ENCODE peak calls at places on chromosomes 2 and 18, in ten cellular contexts. One of them, this sample, is unnamed.

GRCh38 chr2:20157606-20157970 is 67.3 kb downstream of the SDC1 start:
- DNase-seq in skeletal muscle cell: no peak
- DNase-seq in posterior vena cava: no peak
- DNase-seq in stomach: no peak
- DNase-seq in neuronal stem cell: no peak
- DNase-seq in fibroblast of pulmonary artery: no peak
- DNase-seq in stimulated activated CD4-positive, alpha-beta T cell treated with anti-CD3 and anti-CD28 coated beads, Interleukin-1b, Interleukin-23, amount 100 ng/mL, for 48 hours: no peak
- DNase-seq in B cell: no peak
- DNase-seq in CD8-positive, alpha-beta T cell: no peak
- DNase-seq in foreskin melanocyte: no peak
- DNase-seq in this sample: no peak

GRCh38 chr2:9574314-9574713 is 18.7 kb upstream of the ADAM17 start:
- DNase-seq in skeletal muscle cell: no peak
- DNase-seq in posterior vena cava: no peak
- DNase-seq in foreskin melanocyte: no peak
- DNase-seq in fibroblast of pulmonary artery: no peak
- DNase-seq in B cell: no peak
- DNase-seq in CD8-positive, alpha-beta T cell: no peak
- DNase-seq in stomach: no peak
- DNase-seq in stimulated activated CD4-positive, alpha-beta T cell treated with anti-CD3 and anti-CD28 coated beads, Interleukin-1b, Interleukin-23, amount 100 ng/mL, for 48 hours: no peak
- DNase-seq in neuronal stem cell: no peak
- DNase-seq in this sample: no peak

GRCh38 chr2:80169811-80170594 is 134.5 kb downstream of the LRRTM1 start:
- DNase-seq in stimulated activated CD4-positive, alpha-beta T cell treated with anti-CD3 and anti-CD28 coated beads, Interleukin-1b, Interleukin-23, amount 100 ng/mL, for 48 hours: no peak
- DNase-seq in fibroblast of pulmonary artery: no peak
- DNase-seq in skeletal muscle cell: no peak
- DNase-seq in stomach: no peak
- DNase-seq in CD8-positive, alpha-beta T cell: no peak
- DNase-seq in posterior vena cava: no peak
- DNase-seq in foreskin melanocyte: no peak
- DNase-seq in neuronal stem cell: no peak
- DNase-seq in B cell: no peak
- DNase-seq in this sample: no peak

GRCh38 chr18:10487161-10487560 is 32.7 kb downstream of the APCDD1 start:
- DNase-seq in posterior vena cava: no peak
- DNase-seq in stimulated activated CD4-positive, alpha-beta T cell treated with anti-CD3 and anti-CD28 coated beads, Interleukin-1b, Interleukin-23, amount 100 ng/mL, for 48 hours: no peak
- DNase-seq in stomach: no peak
- DNase-seq in CD8-positive, alpha-beta T cell: no peak
- DNase-seq in foreskin melanocyte: no peak
- DNase-seq in skeletal muscle cell: no peak
- DNase-seq in neuronal stem cell: no peak
- DNase-seq in fibroblast of pulmonary artery: no peak
- DNase-seq in B cell: no peak
- DNase-seq in this sample: no peak

GRCh38 chr2:200455958-200456421 is 53.9 kb downstream of the KCTD18 start:
- DNase-seq in stomach: no peak
- DNase-seq in skeletal muscle cell: no peak
- DNase-seq in fibroblast of pulmonary artery: peak; percentile 75
- DNase-seq in neuronal stem cell: no peak
- DNase-seq in stimulated activated CD4-positive, alpha-beta T cell treated with anti-CD3 and anti-CD28 coated beads, Interleukin-1b, Interleukin-23, amount 100 ng/mL, for 48 hours: peak; percentile 70
- DNase-seq in foreskin melanocyte: no peak
- DNase-seq in CD8-positive, alpha-beta T cell: no peak
- DNase-seq in B cell: peak; percentile 59
- DNase-seq in posterior vena cava: no peak
- DNase-seq in this sample: no peak

GRCh38 chr18:79681484-79682387 is 2.1 kb downstream of the CTDP1 start:
- DNase-seq in posterior vena cava: no peak
- DNase-seq in fibroblast of pulmonary artery: no peak
- DNase-seq in skeletal muscle cell: no peak
- DNase-seq in foreskin melanocyte: no peak
- DNase-seq in CD8-positive, alpha-beta T cell: peak; percentile 68
- DNase-seq in stimulated activated CD4-positive, alpha-beta T cell treated with anti-CD3 and anti-CD28 coated beads, Interleukin-1b, Interleukin-23, amount 100 ng/mL, for 48 hours: peak; percentile 83
- DNase-seq in neuronal stem cell: no peak
- DNase-seq in stomach: no peak
- DNase-seq in B cell: no peak
- DNase-seq in this sample: no peak

GRCh38 chr2:173436088-173436487 is 81.4 kb downstream of the CDCA7 start:
- DNase-seq in B cell: no peak
- DNase-seq in fibroblast of pulmonary artery: no peak
- DNase-seq in stimulated activated CD4-positive, alpha-beta T cell treated with anti-CD3 and anti-CD28 coated beads, Interleukin-1b, Interleukin-23, amount 100 ng/mL, for 48 hours: no peak
- DNase-seq in foreskin melanocyte: no peak
- DNase-seq in posterior vena cava: no peak
- DNase-seq in skeletal muscle cell: no peak
- DNase-seq in stomach: no peak
- DNase-seq in neuronal stem cell: no peak
- DNase-seq in CD8-positive, alpha-beta T cell: no peak
- DNase-seq in this sample: no peak

GRCh38 chr2:75619992-75620740 is 26.4 kb upstream of the MRPL19 start:
- DNase-seq in stomach: no peak
- DNase-seq in fibroblast of pulmonary artery: no peak
- DNase-seq in stimulated activated CD4-positive, alpha-beta T cell treated with anti-CD3 and anti-CD28 coated beads, Interleukin-1b, Interleukin-23, amount 100 ng/mL, for 48 hours: no peak
- DNase-seq in posterior vena cava: no peak
- DNase-seq in foreskin melanocyte: no peak
- DNase-seq in neuronal stem cell: no peak
- DNase-seq in CD8-positive, alpha-beta T cell: no peak
- DNase-seq in skeletal muscle cell: no peak
- DNase-seq in B cell: no peak
- DNase-seq in this sample: no peak

GRCh38 chr2:138267902-138268254 is 233.7 kb upstream of the SPOPL start:
- DNase-seq in stomach: no peak
- DNase-seq in foreskin melanocyte: no peak
- DNase-seq in B cell: no peak
- DNase-seq in posterior vena cava: no peak
- DNase-seq in skeletal muscle cell: no peak
- DNase-seq in fibroblast of pulmonary artery: no peak
- DNase-seq in CD8-positive, alpha-beta T cell: no peak
- DNase-seq in neuronal stem cell: no peak
- DNase-seq in stimulated activated CD4-positive, alpha-beta T cell treated with anti-CD3 and anti-CD28 coated beads, Interleukin-1b, Interleukin-23, amount 100 ng/mL, for 48 hours: no peak
- DNase-seq in this sample: no peak

GRCh38 chr2:170530803-170531564 is 184.2 kb upstream of the SP5 start:
- DNase-seq in fibroblast of pulmonary artery: no peak
- DNase-seq in foreskin melanocyte: no peak
- DNase-seq in skeletal muscle cell: no peak
- DNase-seq in CD8-positive, alpha-beta T cell: no peak
- DNase-seq in posterior vena cava: no peak
- DNase-seq in stimulated activated CD4-positive, alpha-beta T cell treated with anti-CD3 and anti-CD28 coated beads, Interleukin-1b, Interleukin-23, amount 100 ng/mL, for 48 hours: no peak
- DNase-seq in B cell: no peak
- DNase-seq in stomach: no peak
- DNase-seq in neuronal stem cell: no peak
- DNase-seq in this sample: no peak

GRCh38 chr2:3423492-3424170 is 44.1 kb downstream of the TRAPPC12 start:
- DNase-seq in fibroblast of pulmonary artery: peak; percentile 65
- DNase-seq in stimulated activated CD4-positive, alpha-beta T cell treated with anti-CD3 and anti-CD28 coated beads, Interleukin-1b, Interleukin-23, amount 100 ng/mL, for 48 hours: peak; percentile 70
- DNase-seq in CD8-positive, alpha-beta T cell: peak; percentile 78
- DNase-seq in B cell: peak; percentile 74
- DNase-seq in posterior vena cava: peak; percentile 89
- DNase-seq in skeletal muscle cell: no peak
- DNase-seq in neuronal stem cell: peak; percentile 58
- DNase-seq in foreskin melanocyte: peak; percentile 43
- DNase-seq in stomach: peak; percentile 80
- DNase-seq in this sample: peak; percentile 24

GRCh38 chr2:6923319-6923718 is 6.1 kb downstream of the RNF144A start:
- DNase-seq in B cell: no peak
- DNase-seq in fibroblast of pulmonary artery: no peak
- DNase-seq in stomach: no peak
- DNase-seq in CD8-positive, alpha-beta T cell: no peak
- DNase-seq in stimulated activated CD4-positive, alpha-beta T cell treated with anti-CD3 and anti-CD28 coated beads, Interleukin-1b, Interleukin-23, amount 100 ng/mL, for 48 hours: no peak
- DNase-seq in skeletal muscle cell: no peak
- DNase-seq in posterior vena cava: no peak
- DNase-seq in foreskin melanocyte: no peak
- DNase-seq in neuronal stem cell: no peak
- DNase-seq in this sample: no peak

GRCh38 chr18:48600746-48601090 is 61.9 kb downstream of the CTIF start:
- DNase-seq in stimulated activated CD4-positive, alpha-beta T cell treated with anti-CD3 and anti-CD28 coated beads, Interleukin-1b, Interleukin-23, amount 100 ng/mL, for 48 hours: no peak
- DNase-seq in skeletal muscle cell: peak; percentile 25
- DNase-seq in fibroblast of pulmonary artery: no peak
- DNase-seq in foreskin melanocyte: no peak
- DNase-seq in neuronal stem cell: no peak
- DNase-seq in B cell: no peak
- DNase-seq in posterior vena cava: peak; percentile 44
- DNase-seq in CD8-positive, alpha-beta T cell: no peak
- DNase-seq in stomach: no peak
- DNase-seq in this sample: no peak

GRCh38 chr2:181680055-181680936 is at the start of gene NEUROD1:
- DNase-seq in stimulated activated CD4-positive, alpha-beta T cell treated with anti-CD3 and anti-CD28 coated beads, Interleukin-1b, Interleukin-23, amount 100 ng/mL, for 48 hours: no peak
- DNase-seq in posterior vena cava: no peak
- DNase-seq in skeletal muscle cell: no peak
- DNase-seq in foreskin melanocyte: no peak
- DNase-seq in neuronal stem cell: no peak
- DNase-seq in stomach: no peak
- DNase-seq in fibroblast of pulmonary artery: no peak
- DNase-seq in CD8-positive, alpha-beta T cell: no peak
- DNase-seq in B cell: peak; percentile 36
- DNase-seq in this sample: no peak

GRCh38 chr2:10419553-10420257 is 28.4 kb downstream of the ODC1 start:
- DNase-seq in stomach: no peak
- DNase-seq in fibroblast of pulmonary artery: no peak
- DNase-seq in neuronal stem cell: no peak
- DNase-seq in stimulated activated CD4-positive, alpha-beta T cell treated with anti-CD3 and anti-CD28 coated beads, Interleukin-1b, Interleukin-23, amount 100 ng/mL, for 48 hours: no peak
- DNase-seq in skeletal muscle cell: no peak
- DNase-seq in B cell: no peak
- DNase-seq in posterior vena cava: no peak
- DNase-seq in foreskin melanocyte: no peak
- DNase-seq in CD8-positive, alpha-beta T cell: no peak
- DNase-seq in this sample: no peak

GRCh38 chr18:74654637-74655036 is 57.0 kb downstream of the ZNF407 start:
- DNase-seq in fibroblast of pulmonary artery: peak; percentile 58
- DNase-seq in posterior vena cava: no peak
- DNase-seq in B cell: no peak
- DNase-seq in CD8-positive, alpha-beta T cell: no peak
- DNase-seq in stimulated activated CD4-positive, alpha-beta T cell treated with anti-CD3 and anti-CD28 coated beads, Interleukin-1b, Interleukin-23, amount 100 ng/mL, for 48 hours: no peak
- DNase-seq in stomach: no peak
- DNase-seq in neuronal stem cell: no peak
- DNase-seq in skeletal muscle cell: no peak
- DNase-seq in foreskin melanocyte: no peak
- DNase-seq in this sample: no peak

GRCh38 chr18:46939337-46939963 is 22.0 kb downstream of the KATNAL2 start:
- DNase-seq in stomach: no peak
- DNase-seq in fibroblast of pulmonary artery: peak; percentile 59
- DNase-seq in B cell: no peak
- DNase-seq in foreskin melanocyte: peak; percentile 81
- DNase-seq in neuronal stem cell: no peak
- DNase-seq in CD8-positive, alpha-beta T cell: no peak
- DNase-seq in skeletal muscle cell: peak; percentile 88
- DNase-seq in posterior vena cava: no peak
- DNase-seq in stimulated activated CD4-positive, alpha-beta T cell treated with anti-CD3 and anti-CD28 coated beads, Interleukin-1b, Interleukin-23, amount 100 ng/mL, for 48 hours: no peak
- DNase-seq in this sample: no peak

GRCh38 chr18:28108801-28109200 is 68.1 kb downstream of the CDH2 start:
- DNase-seq in CD8-positive, alpha-beta T cell: no peak
- DNase-seq in posterior vena cava: no peak
- DNase-seq in neuronal stem cell: no peak
- DNase-seq in skeletal muscle cell: no peak
- DNase-seq in fibroblast of pulmonary artery: peak; percentile 32
- DNase-seq in stomach: no peak
- DNase-seq in foreskin melanocyte: no peak
- DNase-seq in B cell: no peak
- DNase-seq in stimulated activated CD4-positive, alpha-beta T cell treated with anti-CD3 and anti-CD28 coated beads, Interleukin-1b, Interleukin-23, amount 100 ng/mL, for 48 hours: no peak
- DNase-seq in this sample: no peak

GRCh38 chr2:196415384-196415783 is 224.1 kb upstream of the CCDC150 start:
- DNase-seq in stimulated activated CD4-positive, alpha-beta T cell treated with anti-CD3 and anti-CD28 coated beads, Interleukin-1b, Interleukin-23, amount 100 ng/mL, for 48 hours: no peak
- DNase-seq in skeletal muscle cell: no peak
- DNase-seq in B cell: peak; percentile 17
- DNase-seq in posterior vena cava: no peak
- DNase-seq in fibroblast of pulmonary artery: no peak
- DNase-seq in stomach: no peak
- DNase-seq in foreskin melanocyte: no peak
- DNase-seq in CD8-positive, alpha-beta T cell: no peak
- DNase-seq in neuronal stem cell: no peak
- DNase-seq in this sample: no peak

GRCh38 chr18:532023-532422 is 31.5 kb upstream of the COLEC12 start:
- DNase-seq in stomach: peak; percentile 35
- DNase-seq in B cell: no peak
- DNase-seq in skeletal muscle cell: no peak
- DNase-seq in posterior vena cava: no peak
- DNase-seq in foreskin melanocyte: no peak
- DNase-seq in stimulated activated CD4-positive, alpha-beta T cell treated with anti-CD3 and anti-CD28 coated beads, Interleukin-1b, Interleukin-23, amount 100 ng/mL, for 48 hours: no peak
- DNase-seq in neuronal stem cell: no peak
- DNase-seq in fibroblast of pulmonary artery: no peak
- DNase-seq in CD8-positive, alpha-beta T cell: no peak
- DNase-seq in this sample: no peak

GRCh38 chr18:48813833-48814489 is 136.8 kb downstream of the SMAD7 start:
- DNase-seq in foreskin melanocyte: no peak
- DNase-seq in B cell: peak; percentile 33
- DNase-seq in stimulated activated CD4-positive, alpha-beta T cell treated with anti-CD3 and anti-CD28 coated beads, Interleukin-1b, Interleukin-23, amount 100 ng/mL, for 48 hours: no peak
- DNase-seq in skeletal muscle cell: no peak
- DNase-seq in stomach: peak; percentile 31
- DNase-seq in posterior vena cava: peak; percentile 76
- DNase-seq in CD8-positive, alpha-beta T cell: peak; percentile 44
- DNase-seq in fibroblast of pulmonary artery: no peak
- DNase-seq in neuronal stem cell: no peak
- DNase-seq in this sample: no peak

GRCh38 chr2:203891474-203891873 is 23.9 kb downstream of the CTLA4 start:
- DNase-seq in foreskin melanocyte: no peak
- DNase-seq in B cell: no peak
- DNase-seq in stomach: no peak
- DNase-seq in stimulated activated CD4-positive, alpha-beta T cell treated with anti-CD3 and anti-CD28 coated beads, Interleukin-1b, Interleukin-23, amount 100 ng/mL, for 48 hours: peak; percentile 80
- DNase-seq in neuronal stem cell: no peak
- DNase-seq in fibroblast of pulmonary artery: peak; percentile 18
- DNase-seq in skeletal muscle cell: no peak
- DNase-seq in CD8-positive, alpha-beta T cell: no peak
- DNase-seq in posterior vena cava: no peak
- DNase-seq in this sample: no peak

GRCh38 chr18:47917923-47918610 is 12.4 kb downstream of the SMAD2 start:
- DNase-seq in foreskin melanocyte: no peak
- DNase-seq in stomach: no peak
- DNase-seq in B cell: no peak
- DNase-seq in CD8-positive, alpha-beta T cell: no peak
- DNase-seq in skeletal muscle cell: no peak
- DNase-seq in neuronal stem cell: no peak
- DNase-seq in fibroblast of pulmonary artery: no peak
- DNase-seq in stimulated activated CD4-positive, alpha-beta T cell treated with anti-CD3 and anti-CD28 coated beads, Interleukin-1b, Interleukin-23, amount 100 ng/mL, for 48 hours: no peak
- DNase-seq in posterior vena cava: no peak
- DNase-seq in this sample: no peak

GRCh38 chr2:72153026-72153791 is 5.5 kb upstream of the CYP26B1 start:
- DNase-seq in stimulated activated CD4-positive, alpha-beta T cell treated with anti-CD3 and anti-CD28 coated beads, Interleukin-1b, Interleukin-23, amount 100 ng/mL, for 48 hours: no peak
- DNase-seq in fibroblast of pulmonary artery: no peak
- DNase-seq in CD8-positive, alpha-beta T cell: no peak
- DNase-seq in foreskin melanocyte: no peak
- DNase-seq in skeletal muscle cell: no peak
- DNase-seq in B cell: no peak
- DNase-seq in neuronal stem cell: no peak
- DNase-seq in stomach: peak; percentile 17
- DNase-seq in posterior vena cava: no peak
- DNase-seq in this sample: no peak

GRCh38 chr2:79159030-79159429 is 523 bp downstream of the REG3A start:
- DNase-seq in posterior vena cava: no peak
- DNase-seq in stimulated activated CD4-positive, alpha-beta T cell treated with anti-CD3 and anti-CD28 coated beads, Interleukin-1b, Interleukin-23, amount 100 ng/mL, for 48 hours: no peak
- DNase-seq in B cell: no peak
- DNase-seq in CD8-positive, alpha-beta T cell: no peak
- DNase-seq in stomach: no peak
- DNase-seq in foreskin melanocyte: no peak
- DNase-seq in fibroblast of pulmonary artery: no peak
- DNase-seq in skeletal muscle cell: no peak
- DNase-seq in neuronal stem cell: no peak
- DNase-seq in this sample: no peak

GRCh38 chr18:21260621-21261020 is 18.6 kb downstream of the GREB1L start:
- DNase-seq in posterior vena cava: no peak
- DNase-seq in stimulated activated CD4-positive, alpha-beta T cell treated with anti-CD3 and anti-CD28 coated beads, Interleukin-1b, Interleukin-23, amount 100 ng/mL, for 48 hours: no peak
- DNase-seq in CD8-positive, alpha-beta T cell: no peak
- DNase-seq in skeletal muscle cell: no peak
- DNase-seq in foreskin melanocyte: no peak
- DNase-seq in B cell: no peak
- DNase-seq in stomach: no peak
- DNase-seq in neuronal stem cell: no peak
- DNase-seq in fibroblast of pulmonary artery: no peak
- DNase-seq in this sample: no peak

GRCh38 chr18:34098109-34098508 is 126.6 kb downstream of the NOL4 start:
- DNase-seq in stimulated activated CD4-positive, alpha-beta T cell treated with anti-CD3 and anti-CD28 coated beads, Interleukin-1b, Interleukin-23, amount 100 ng/mL, for 48 hours: no peak
- DNase-seq in foreskin melanocyte: no peak
- DNase-seq in fibroblast of pulmonary artery: no peak
- DNase-seq in CD8-positive, alpha-beta T cell: no peak
- DNase-seq in posterior vena cava: no peak
- DNase-seq in neuronal stem cell: no peak
- DNase-seq in B cell: no peak
- DNase-seq in stomach: no peak
- DNase-seq in skeletal muscle cell: no peak
- DNase-seq in this sample: no peak

GRCh38 chr2:151020411-151020810 is 241.3 kb downstream of the RBM43 start:
- DNase-seq in B cell: no peak
- DNase-seq in stomach: no peak
- DNase-seq in skeletal muscle cell: no peak
- DNase-seq in posterior vena cava: no peak
- DNase-seq in CD8-positive, alpha-beta T cell: no peak
- DNase-seq in neuronal stem cell: no peak
- DNase-seq in stimulated activated CD4-positive, alpha-beta T cell treated with anti-CD3 and anti-CD28 coated beads, Interleukin-1b, Interleukin-23, amount 100 ng/mL, for 48 hours: no peak
- DNase-seq in foreskin melanocyte: no peak
- DNase-seq in fibroblast of pulmonary artery: no peak
- DNase-seq in this sample: no peak